ENCODE peak calls at places on chromosome 6, in eight cellular contexts. O, T, Y, X, H, C, F and I are unnamed samples.

GRCh38 chr6:26576929-26577719 is 19.6 kb upstream of the ABT1 start:
- DNase-seq in O (peak; percentile 85), T (peak; percentile 77), Y (peak; percentile 81), X (no peak), H (no peak), C (peak; percentile 71), F (no peak), I (peak; percentile 75)

GRCh38 chr6:39322306-39322850 is at the start of gene KCNK16:
- DNase-seq in O (no peak), T (no peak), Y (no peak), X (no peak), H (no peak), C (no peak), F (no peak), I (no peak)

GRCh38 chr6:48560408-48560807 is 449.4 kb upstream of the PTCHD4 start:
- DNase-seq in O (peak; percentile 32), T (no peak), Y (no peak), X (no peak), H (no peak), C (no peak), F (no peak), I (peak; percentile 64)

GRCh38 chr6:114131943-114132342 is 161.0 kb upstream of the HDAC2 start:
- DNase-seq in O (no peak), T (no peak), Y (no peak), X (no peak), H (no peak), C (no peak), F (no peak), I (no peak)

GRCh38 chr6:145544031-145544430 is 191.3 kb downstream of the EPM2A start:
- DNase-seq in O (peak; percentile 80), T (no peak), Y (no peak), X (peak; percentile 68), H (no peak), C (peak; percentile 39), F (no peak), I (peak; percentile 82)

GRCh38 chr6:51028271-51028670 is 209.6 kb downstream of the TFAP2B start:
- DNase-seq in O (no peak), T (no peak), Y (no peak), X (no peak), H (no peak), C (peak; percentile 48), F (no peak), I (no peak)

GRCh38 chr6:14066782-14067406 is 50.7 kb upstream of the CD83 start:
- DNase-seq in O (peak; percentile 68), T (peak; percentile 23), Y (peak; percentile 15), X (peak; percentile 55), H (no peak), C (peak; percentile 78), F (no peak), I (peak; percentile 76)

GRCh38 chr6:150177260-150178246 is 34.7 kb downstream of the PPP1R14C start:
- DNase-seq in O (no peak), T (no peak), Y (no peak), X (no peak), H (peak; percentile 72), C (peak; percentile 48), F (no peak), I (no peak)

GRCh38 chr6:135291288-135292116 is 110.4 kb downstream of the MYB start:
- DNase-seq in O (peak; percentile 57), T (no peak), Y (no peak), X (no peak), H (no peak), C (peak; percentile 4), F (no peak), I (no peak)

GRCh38 chr6:50093116-50093937 is 43.6 kb upstream of the DEFB112 start:
- DNase-seq in O (no peak), T (no peak), Y (no peak), X (no peak), H (no peak), C (no peak), F (no peak), I (no peak)

GRCh38 chr6:142301421-142302391 is at the start of gene ADGRG6:
- DNase-seq in O (peak; percentile 34), T (no peak), Y (peak; percentile 29), X (no peak), H (peak; percentile 81), C (peak; percentile 45), F (no peak), I (peak; percentile 44)

GRCh38 chr6:156848533-156848932 is 71.4 kb downstream of the ARID1B start:
- DNase-seq in O (peak; percentile 20), T (peak; percentile 90), Y (no peak), X (no peak), H (no peak), C (no peak), F (no peak), I (no peak)

GRCh38 chr6:24394777-24395437 is 7.8 kb upstream of the MRS2 start:
- DNase-seq in O (peak; percentile 85), T (no peak), Y (no peak), X (peak; percentile 41), H (no peak), C (peak; percentile 85), F (no peak), I (peak; percentile 94)

GRCh38 chr6:33414592-33415271 is 3.2 kb downstream of the CUTA start:
- DNase-seq in O (no peak), T (peak; percentile 48), Y (no peak), X (no peak), H (no peak), C (no peak), F (no peak), I (no peak)

GRCh38 chr6:134680433-134680832 is 269.5 kb downstream of the ALDH8A1 start:
- DNase-seq in O (no peak), T (no peak), Y (no peak), X (no peak), H (no peak), C (no peak), F (no peak), I (no peak)

GRCh38 chr6:39995633-39996032 is 61.4 kb upstream of the MOCS1 start:
- DNase-seq in O (no peak), T (no peak), Y (no peak), X (no peak), H (no peak), C (no peak), F (no peak), I (no peak)

GRCh38 chr6:126180585-126180984 is 159.3 kb upstream of the CENPW start:
- DNase-seq in O (peak; percentile 99), T (no peak), Y (peak; percentile 30), X (peak; percentile 59), H (no peak), C (peak; percentile 70), F (no peak), I (peak; percentile 88)

GRCh38 chr6:127515234-127515793 is 3.8 kb downstream of the MTCL3 start:
- DNase-seq in O (peak; percentile 55), T (no peak), Y (no peak), X (no peak), H (no peak), C (no peak), F (no peak), I (peak; percentile 68)

GRCh38 chr6:136762022-136762975 is 30.0 kb downstream of the MAP3K5 start:
- DNase-seq in O (no peak), T (no peak), Y (no peak), X (no peak), H (no peak), C (no peak), F (no peak), I (no peak)

GRCh38 chr6:30411515-30412207 is 66.7 kb downstream of the RPP21 start:
- DNase-seq in O (peak; percentile 27), T (peak; percentile 71), Y (peak; percentile 67), X (peak; percentile 4), H (peak; percentile 73), C (peak; percentile 43), F (no peak), I (peak; percentile 12)

GRCh38 chr6:152472325-152472724 is 164.8 kb downstream of the SYNE1 start:
- DNase-seq in O (no peak), T (no peak), Y (no peak), X (no peak), H (no peak), C (peak; percentile 35), F (no peak), I (no peak)